ENCODE peak calls at places on chromosomes 12 and 14, in ten cellular contexts. Y is neural progenitor cell, N is fibroblast of lung, J is tibial artery, O is K562, A is tibial nerve, H is testis, B is sigmoid colon, V is Peyer's patch, E is MM.1S. W is an unnamed sample. For H3K4me1 and H3K27me3, the result is how much of the 10 kb centered on the place peaks cover.

GRCh38 chr12:10268037-10268436 is 39.6 kb upstream of the KLRD1 start:
- DNase-seq in Y (no peak), N (no peak), J (no peak), O (no peak), A (no peak), H (no peak), B (no peak), V (no peak), E (no peak), W (no peak)

GRCh38 chr12:66003951-66004350 is 126.6 kb downstream of the LLPH start:
- DNase-seq in Y (no peak), N (no peak), J (no peak), O (no peak), A (no peak), H (no peak), B (no peak), V (no peak), E (peak), W (no peak)

GRCh38 chr12:75890660-75891059 is 140.9 kb downstream of the PHLDA1 start:
- DNase-seq in Y (no peak), N (no peak), J (no peak), O (no peak), A (no peak), H (no peak), B (no peak), V (no peak), E (no peak), W (no peak)

GRCh38 chr14:43464968-43465367 is 1042.1 kb downstream of the FSCB start:
- DNase-seq in Y (no peak), N (no peak), J (no peak), O (no peak), A (no peak), H (no peak), B (no peak), V (no peak), E (no peak), W (no peak)

GRCh38 chr12:52069410-52070242 is at the start of gene ATG101:
- DNase-seq in Y (peak), N (peak), J (peak), O (peak), A (peak), H (peak), B (peak), V (peak), E (peak), W (peak)

GRCh38 chr12:100484178-100484886 is 10.7 kb downstream of the NR1H4 start:
- DNase-seq in Y (no peak), N (peak), J (no peak), O (no peak), A (no peak), H (no peak), B (no peak), V (no peak), E (no peak), W (no peak)

GRCh38 chr12:11943919-11944318 is 126.8 kb upstream of the BCL2L14 start:
- DNase-seq in Y (no peak), N (no peak), J (no peak), O (no peak), A (no peak), H (no peak), B (no peak), V (no peak), E (no peak), W (no peak)

GRCh38 chr14:53055003-53055402 is 98.1 kb downstream of the DDHD1 start:
- DNase-seq in Y (peak), N (peak), J (no peak), O (peak), A (no peak), H (no peak), B (no peak), V (no peak), E (peak), W (no peak)

GRCh38 chr12:5392961-5393360 is 38.9 kb upstream of the NTF3 start:
- DNase-seq in Y (no peak), N (no peak), J (no peak), O (no peak), A (no peak), H (no peak), B (no peak), V (no peak), E (no peak), W (no peak)

GRCh38 chr12:108611884-108612415 is 14.1 kb upstream of the TMEM119 start:
- DNase-seq in Y (peak), N (peak), J (no peak), O (peak), A (no peak), H (no peak), B (no peak), V (peak), E (no peak), W (no peak)

GRCh38 chr14:24935796-24936195 is 114.2 kb downstream of the STXBP6 start:
- DNase-seq in Y (no peak), N (no peak), J (no peak), O (no peak), A (no peak), H (no peak), B (no peak), V (no peak), E (no peak), W (no peak)

GRCh38 chr12:110042260-110042659 is 6.1 kb downstream of the C12orf76 start:
- DNase-seq in Y (no peak), N (no peak), J (no peak), O (no peak), A (no peak), H (no peak), B (no peak), V (no peak), E (no peak), W (no peak)

GRCh38 chr12:106599302-106599701 is 16.5 kb downstream of the RFX4 start:
- DNase-seq in Y (no peak), N (no peak), J (no peak), O (no peak), A (no peak), H (no peak), B (no peak), V (no peak), E (no peak), W (no peak)

GRCh38 chr12:99154264-99154982 is 493.1 kb upstream of the GARIN6 start:
- DNase-seq in Y (peak), N (peak), J (no peak), O (no peak), A (no peak), H (peak), B (no peak), V (no peak), E (no peak), W (peak)

GRCh38 chr14:66383771-66384170 is 102.4 kb upstream of the CCDC196 start:
- DNase-seq in Y (no peak), N (no peak), J (no peak), O (no peak), A (no peak), H (no peak), B (no peak), V (no peak), E (no peak), W (no peak)

GRCh38 chr12:51868821-51869489 is 18.9 kb upstream of the ANKRD33 start:
- DNase-seq in Y (peak), N (no peak), J (no peak), O (peak), A (no peak), H (no peak), B (no peak), V (no peak), E (no peak), W (peak)

GRCh38 chr14:72686101-72686500 is 207.8 kb downstream of the DPF3 start:
- DNase-seq in Y (no peak), N (no peak), J (no peak), O (no peak), A (no peak), H (no peak), B (no peak), V (no peak), E (no peak), W (no peak)

GRCh38 chr12:120447992-120448391 is 1.7 kb downstream of the GATC start:
- DNase-seq in Y (no peak), N (no peak), J (no peak), O (no peak), A (no peak), H (no peak), B (peak), V (no peak), E (no peak), W (no peak)

GRCh38 chr14:39430762-39431415 is 1.3 kb downstream of the FBXO33 start:
- DNase-seq in Y (no peak), N (peak), J (no peak), O (no peak), A (no peak), H (peak), B (peak), V (no peak), E (no peak), W (no peak)

GRCh38 chr14:102945346-102946130 is 23.1 kb downstream of the AMN start:
- DNase-seq in Y (no peak), N (peak), J (no peak), O (no peak), A (no peak), H (no peak), B (no peak), V (no peak), E (no peak), W (no peak)
- TF ChIP-seq CTCF in Y (no peak), N (no peak), J (no peak), O (no peak), A (no peak), H (no peak), B (no peak), V (no peak), E (no peak), W (no peak)

DNA sequence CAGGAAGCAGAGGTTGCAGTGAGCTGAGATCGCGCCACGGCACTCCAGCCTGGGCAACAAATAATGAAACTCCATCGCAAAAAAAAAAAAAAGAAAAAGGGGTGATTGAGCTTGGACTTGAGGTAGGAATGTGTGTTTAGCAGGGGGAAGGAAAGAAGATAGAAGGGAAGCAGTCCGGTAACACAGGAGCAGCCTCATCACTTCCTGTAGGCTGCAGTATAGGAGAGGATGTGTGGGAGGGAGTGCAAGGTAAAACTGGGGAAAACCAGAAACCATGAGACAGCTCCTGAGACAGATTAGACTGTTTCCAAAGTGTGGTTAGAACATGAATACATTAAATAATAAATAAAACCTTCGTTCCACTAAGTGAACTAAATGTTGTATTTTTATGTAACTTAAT is 49.2 kb downstream of the FGD4 start:
- DNase-seq in Y (no peak), N (peak), J (no peak), O (no peak), A (no peak), H (no peak), B (no peak), V (no peak), E (no peak), W (no peak)
- H3K4me1 ChIP-seq in Y (under half), N (under half), J (under half), O (under half), A (under half), H (under half), B (under half), V (under half), E (under half), W (under half)

DNA sequence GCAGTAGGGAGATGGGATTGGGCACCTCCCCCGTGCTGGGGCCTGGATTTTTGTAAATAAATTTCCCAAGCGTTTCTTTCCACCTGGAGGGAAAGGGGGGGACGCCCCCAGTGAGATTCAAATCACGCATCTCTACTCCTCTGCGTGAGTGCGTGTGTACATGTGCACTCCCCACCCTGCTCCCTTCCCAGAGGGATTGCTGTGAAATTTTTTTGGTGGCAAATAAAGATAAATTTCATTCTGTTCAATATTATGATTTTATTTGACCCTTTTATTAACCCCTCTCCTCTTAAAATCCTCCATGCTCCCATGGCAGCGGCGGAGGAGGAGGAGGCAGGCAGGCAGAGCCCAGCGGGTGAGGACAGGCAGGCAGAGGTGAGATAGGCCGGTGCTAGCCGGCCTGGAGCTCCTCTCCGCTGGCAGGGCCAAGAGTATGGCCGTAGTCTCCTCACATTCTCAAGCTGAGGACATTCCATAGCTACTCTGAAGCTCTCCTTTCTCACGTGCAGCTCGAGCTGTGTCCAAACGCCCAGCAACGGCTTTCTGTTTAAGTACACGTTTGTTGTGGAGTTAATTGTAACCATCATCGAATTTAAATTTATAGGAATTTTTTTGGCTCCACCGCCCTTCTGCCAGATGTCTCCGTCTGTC is 1.5 kb upstream of the HOTAIR start:
- DNase-seq in Y (no peak), N (no peak), J (no peak), O (no peak), A (no peak), H (no peak), B (no peak), V (no peak), E (no peak), W (no peak)
- H3K27me3 ChIP-seq in Y (half or more), N (half or more), J (under half), O (under half), A (half or more), H (under half), B (half or more), V (under half), E (half or more), W (half or more)

GRCh38 chr14:74619672-74620131 is 7.7 kb upstream of the LTBP2 start:
- DNase-seq in Y (no peak), N (peak), J (peak), O (peak), A (peak), H (peak), B (peak), V (peak), E (no peak), W (peak)

GRCh38 chr14:74620497-74620921 is 8.5 kb upstream of the LTBP2 start:
- DNase-seq in Y (no peak), N (peak), J (no peak), O (peak), A (no peak), H (no peak), B (no peak), V (no peak), E (no peak), W (no peak)

GRCh38 chr14:74622257-74622656 is 10.2 kb upstream of the LTBP2 start:
- DNase-seq in Y (no peak), N (no peak), J (no peak), O (no peak), A (no peak), H (no peak), B (no peak), V (no peak), E (no peak), W (no peak)

GRCh38 chr14:74621556-74621955 is 9.5 kb upstream of the LTBP2 start:
- DNase-seq in Y (no peak), N (no peak), J (no peak), O (no peak), A (no peak), H (no peak), B (no peak), V (no peak), E (no peak), W (no peak)

GRCh38 chr14:74620923-74621322 is 8.9 kb upstream of the LTBP2 start:
- DNase-seq in Y (no peak), N (no peak), J (no peak), O (no peak), A (no peak), H (no peak), B (no peak), V (no peak), E (no peak), W (no peak)
- TF ChIP-seq CTCF in Y (no peak), N (no peak), J (no peak), O (no peak), A (no peak), H (no peak), B (no peak), V (no peak), E (no peak), W (no peak)

GRCh38 chr12:47717046-47717442 is 8.2 kb downstream of the ENDOU start:
- DNase-seq in Y (no peak), N (no peak), J (no peak), O (no peak), A (no peak), H (no peak), B (no peak), V (no peak), E (no peak), W (no peak)
- H3K4me1 ChIP-seq in Y (under half), N (under half), J (under half), O (under half), A (under half), H (under half), B (under half), V (under half), E (under half), W (under half)

GRCh38 chr12:111161898-111162297 is 207.0 kb downstream of the PHETA1 start:
- DNase-seq in Y (no peak), N (no peak), J (no peak), O (no peak), A (no peak), H (no peak), B (no peak), V (no peak), E (no peak), W (no peak)
- H3K27me3 ChIP-seq in Y (under half), N (under half), J (under half), O (under half), A (under half), H (under half), B (under half), V (under half), E (under half), W (under half)

DNA sequence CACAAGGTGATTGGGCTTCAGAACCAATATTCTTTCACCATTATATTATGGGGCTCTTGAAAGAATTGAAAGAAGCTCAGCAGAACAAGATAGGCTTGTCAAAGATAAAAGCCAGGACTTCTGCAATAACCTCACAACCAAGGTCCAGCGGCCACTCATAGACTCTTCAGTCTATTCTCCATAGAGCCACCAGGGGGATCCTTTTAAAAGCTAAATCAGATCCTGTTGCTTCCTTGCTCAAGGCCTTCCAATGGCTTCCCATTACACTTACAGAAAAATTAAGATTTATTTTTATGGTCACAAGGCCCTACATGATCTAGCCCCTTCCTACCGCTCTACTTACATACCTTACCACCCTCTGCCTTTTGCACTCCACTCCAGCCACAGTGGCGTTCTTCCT is 169.6 kb downstream of the C12orf42 start:
- DNase-seq in Y (peak), N (no peak), J (no peak), O (no peak), A (no peak), H (no peak), B (no peak), V (no peak), E (peak), W (no peak)
- TF ChIP-seq CTCF in Y (peak), N (no peak), J (no peak), O (peak), A (no peak), H (no peak), B (no peak), V (no peak), E (peak), W (no peak)

GRCh38 chr14:23125933-23126524 is 7.0 kb upstream of the CEBPE start:
- DNase-seq in Y (no peak), N (no peak), J (no peak), O (no peak), A (no peak), H (peak), B (no peak), V (no peak), E (no peak), W (peak)
- H3K4me1 ChIP-seq in Y (under half), N (under half), J (under half), O (half or more), A (under half), H (under half), B (under half), V (under half), E (under half), W (under half)

DNA sequence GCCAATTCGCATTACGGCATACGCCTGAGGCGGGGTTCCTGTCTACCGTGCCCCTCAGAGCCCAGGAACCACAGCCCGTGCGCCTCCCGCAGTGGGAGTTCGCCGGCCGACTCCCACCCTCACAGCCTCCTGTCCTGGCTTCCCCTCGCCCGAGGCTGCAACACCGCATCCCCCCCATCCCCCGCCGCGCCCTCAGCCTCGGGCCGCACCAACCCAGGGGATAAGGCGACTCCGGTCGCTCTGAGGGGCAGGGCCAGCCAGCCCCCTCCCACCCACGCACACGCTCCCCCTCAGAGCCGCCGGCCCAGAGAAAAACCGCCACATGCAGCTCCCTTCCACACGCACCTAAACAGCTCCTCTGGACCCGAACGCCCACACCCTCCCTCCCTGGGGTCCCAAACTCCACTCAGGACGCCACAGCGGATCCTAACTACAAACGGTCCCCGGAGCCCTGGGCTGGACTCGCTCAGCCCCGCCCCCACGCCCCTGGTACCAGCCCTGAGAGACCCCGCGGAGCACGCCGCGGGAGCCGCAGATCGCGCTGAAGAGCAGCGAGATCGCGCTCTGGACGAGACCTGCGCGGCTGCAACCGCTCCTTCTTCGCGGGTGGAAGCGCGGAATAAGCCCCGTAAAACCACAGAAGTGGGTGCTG is at the start of gene C14orf39:
- DNase-seq in Y (peak), N (peak), J (peak), O (peak), A (no peak), H (peak), B (no peak), V (no peak), E (no peak), W (no peak)
- H3K27me3 ChIP-seq in Y (half or more), N (under half), J (under half), O (under half), A (half or more), H (under half), B (under half), V (under half), E (under half), W (under half)